ENCODE peak calls at places on chromosomes 1 and 21, in eight cellular contexts. One of them, this sample, is unnamed.

GRCh38 chr1:184152502-184152901 is 101.0 kb downstream of the TSEN15 start:
- DNase-seq in ovary: no peak
- DNase-seq in HepG2: no peak
- DNase-seq in K562: no peak
- DNase-seq in GM12878: no peak
- DNase-seq in tibial nerve: no peak
- DNase-seq in transverse colon: peak; percentile 13
- DNase-seq in suprapubic skin: no peak
- DNase-seq in this sample: peak; percentile 90

GRCh38 chr1:35269190-35269988 is 880 bp downstream of the ZMYM4 start:
- DNase-seq in GM12878: no peak
- DNase-seq in tibial nerve: no peak
- DNase-seq in ovary: no peak
- DNase-seq in transverse colon: no peak
- DNase-seq in HepG2: no peak
- DNase-seq in K562: peak; percentile 43
- DNase-seq in suprapubic skin: no peak
- DNase-seq in this sample: no peak

GRCh38 chr1:43853161-43853921 is 80.3 kb upstream of the ARTN start:
- DNase-seq in K562: peak; percentile 37
- DNase-seq in HepG2: no peak
- DNase-seq in tibial nerve: peak; percentile 24
- DNase-seq in transverse colon: peak; percentile 78
- DNase-seq in GM12878: peak; percentile 87
- DNase-seq in ovary: peak; percentile 51
- DNase-seq in suprapubic skin: no peak
- DNase-seq in this sample: no peak

GRCh38 chr1:214833357-214833756 is 230.4 kb downstream of the CENPF start:
- DNase-seq in GM12878: no peak
- DNase-seq in HepG2: peak; percentile 91
- DNase-seq in ovary: no peak
- DNase-seq in tibial nerve: no peak
- DNase-seq in K562: no peak
- DNase-seq in suprapubic skin: no peak
- DNase-seq in transverse colon: no peak
- DNase-seq in this sample: no peak

GRCh38 chr1:244854865-244855578 is 9.3 kb downstream of the HNRNPU start:
- DNase-seq in GM12878: no peak
- DNase-seq in K562: no peak
- DNase-seq in transverse colon: no peak
- DNase-seq in suprapubic skin: no peak
- DNase-seq in tibial nerve: no peak
- DNase-seq in HepG2: no peak
- DNase-seq in ovary: no peak
- DNase-seq in this sample: no peak

GRCh38 chr1:44707959-44708831 is 22.8 kb downstream of the RNU5D-1 start:
- DNase-seq in K562: peak; percentile 77
- DNase-seq in ovary: no peak
- DNase-seq in HepG2: peak; percentile 54
- DNase-seq in GM12878: no peak
- DNase-seq in tibial nerve: no peak
- DNase-seq in transverse colon: no peak
- DNase-seq in suprapubic skin: no peak
- DNase-seq in this sample: no peak

GRCh38 chr1:16922885-16923431 is 1.2 kb downstream of the CROCC start:
- DNase-seq in HepG2: no peak
- DNase-seq in K562: peak; percentile 33
- DNase-seq in ovary: peak; percentile 32
- DNase-seq in tibial nerve: no peak
- DNase-seq in transverse colon: no peak
- DNase-seq in suprapubic skin: no peak
- DNase-seq in GM12878: no peak
- DNase-seq in this sample: no peak

GRCh38 chr1:192914092-192914491 is 105.3 kb downstream of the RGS2 start:
- DNase-seq in GM12878: no peak
- DNase-seq in transverse colon: no peak
- DNase-seq in tibial nerve: no peak
- DNase-seq in HepG2: no peak
- DNase-seq in K562: no peak
- DNase-seq in ovary: no peak
- DNase-seq in suprapubic skin: no peak
- DNase-seq in this sample: no peak

GRCh38 chr1:174815036-174815435 is 184.7 kb upstream of the CACYBP start:
- DNase-seq in ovary: no peak
- DNase-seq in HepG2: peak; percentile 35
- DNase-seq in suprapubic skin: no peak
- DNase-seq in transverse colon: no peak
- DNase-seq in tibial nerve: no peak
- DNase-seq in GM12878: peak; percentile 21
- DNase-seq in K562: peak; percentile 18
- DNase-seq in this sample: no peak

GRCh38 chr1:115437146-115437639 is 99.1 kb upstream of the NGF start:
- DNase-seq in HepG2: no peak
- DNase-seq in K562: no peak
- DNase-seq in tibial nerve: no peak
- DNase-seq in ovary: no peak
- DNase-seq in suprapubic skin: no peak
- DNase-seq in transverse colon: no peak
- DNase-seq in GM12878: no peak
- DNase-seq in this sample: no peak

GRCh38 chr1:85296980-85297379 is 20.5 kb upstream of the BCL10 start:
- DNase-seq in suprapubic skin: no peak
- DNase-seq in HepG2: no peak
- DNase-seq in ovary: no peak
- DNase-seq in tibial nerve: no peak
- DNase-seq in GM12878: no peak
- DNase-seq in transverse colon: no peak
- DNase-seq in K562: no peak
- DNase-seq in this sample: no peak

GRCh38 chr21:36639769-36640168 is 59.1 kb upstream of the SIM2 start:
- DNase-seq in tibial nerve: no peak
- DNase-seq in K562: no peak
- DNase-seq in HepG2: no peak
- DNase-seq in suprapubic skin: no peak
- DNase-seq in transverse colon: no peak
- DNase-seq in ovary: no peak
- DNase-seq in GM12878: no peak
- DNase-seq in this sample: no peak

GRCh38 chr1:67618285-67619018 is 66.5 kb upstream of the GADD45A start:
- DNase-seq in tibial nerve: peak; percentile 50
- DNase-seq in transverse colon: peak; percentile 31
- DNase-seq in suprapubic skin: no peak
- DNase-seq in GM12878: no peak
- DNase-seq in K562: no peak
- DNase-seq in ovary: peak; percentile 77
- DNase-seq in HepG2: no peak
- DNase-seq in this sample: peak; percentile 92

GRCh38 chr1:25442178-25442577 is 11.5 kb downstream of the MACO1 start:
- DNase-seq in ovary: no peak
- DNase-seq in K562: no peak
- DNase-seq in suprapubic skin: no peak
- DNase-seq in transverse colon: no peak
- DNase-seq in HepG2: no peak
- DNase-seq in tibial nerve: no peak
- DNase-seq in GM12878: no peak
- DNase-seq in this sample: no peak

GRCh38 chr1:193569696-193570269 is 383.4 kb upstream of the B3GALT2 start:
- DNase-seq in suprapubic skin: no peak
- DNase-seq in HepG2: no peak
- DNase-seq in transverse colon: no peak
- DNase-seq in GM12878: no peak
- DNase-seq in tibial nerve: no peak
- DNase-seq in K562: no peak
- DNase-seq in ovary: no peak
- DNase-seq in this sample: no peak

GRCh38 chr1:230044729-230045128 is 22.3 kb upstream of the GALNT2 start:
- DNase-seq in suprapubic skin: no peak
- DNase-seq in ovary: no peak
- DNase-seq in GM12878: no peak
- DNase-seq in HepG2: no peak
- DNase-seq in transverse colon: no peak
- DNase-seq in tibial nerve: no peak
- DNase-seq in K562: no peak
- DNase-seq in this sample: peak; percentile 72

GRCh38 chr1:204703826-204704612 is 18.5 kb upstream of the LRRN2 start:
- DNase-seq in K562: no peak
- DNase-seq in suprapubic skin: peak; percentile 50
- DNase-seq in GM12878: no peak
- DNase-seq in transverse colon: peak; percentile 9
- DNase-seq in HepG2: no peak
- DNase-seq in ovary: no peak
- DNase-seq in tibial nerve: no peak
- DNase-seq in this sample: no peak

GRCh38 chr1:203271018-203271743 is 34.1 kb upstream of the BTG2 start:
- DNase-seq in GM12878: no peak
- DNase-seq in transverse colon: peak; percentile 81
- DNase-seq in tibial nerve: no peak
- DNase-seq in K562: peak; percentile 82
- DNase-seq in suprapubic skin: no peak
- DNase-seq in HepG2: no peak
- DNase-seq in ovary: no peak
- DNase-seq in this sample: peak; percentile 94

GRCh38 chr21:41328660-41329300 is 12.2 kb downstream of the FAM3B start:
- DNase-seq in transverse colon: no peak
- DNase-seq in suprapubic skin: no peak
- DNase-seq in K562: no peak
- DNase-seq in ovary: no peak
- DNase-seq in GM12878: no peak
- DNase-seq in tibial nerve: no peak
- DNase-seq in HepG2: no peak
- DNase-seq in this sample: no peak
- TF ChIP-seq EP300 in transverse colon: no peak
- TF ChIP-seq EP300 in suprapubic skin: no peak
- TF ChIP-seq EP300 in K562: no peak
- TF ChIP-seq EP300 in ovary: no peak
- TF ChIP-seq EP300 in GM12878: no peak
- TF ChIP-seq EP300 in tibial nerve: no peak
- TF ChIP-seq EP300 in HepG2: no peak
- TF ChIP-seq EP300 in this sample: no peak

DNA sequence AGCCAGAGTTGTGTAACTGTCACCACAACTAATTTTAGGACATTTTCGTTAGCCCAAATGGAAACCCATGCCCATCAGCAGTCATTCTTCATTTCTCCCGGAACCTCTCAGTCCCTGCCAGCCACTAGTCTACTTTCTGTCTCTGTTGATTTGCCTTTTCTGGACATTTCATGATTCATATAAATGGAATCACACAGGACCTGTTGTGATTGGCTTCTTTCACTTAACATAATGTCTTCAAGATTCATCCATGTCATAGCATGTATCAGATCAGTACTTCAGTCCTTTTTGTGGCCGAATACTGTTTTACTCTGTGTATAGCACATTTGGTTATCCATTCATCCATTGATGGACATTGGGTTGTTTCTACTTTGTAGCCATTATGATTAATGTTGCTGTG is 7.1 kb downstream of the SLC66A1 start:
- DNase-seq in GM12878: no peak
- DNase-seq in tibial nerve: no peak
- DNase-seq in HepG2: no peak
- DNase-seq in transverse colon: no peak
- DNase-seq in ovary: no peak
- DNase-seq in K562: no peak
- DNase-seq in suprapubic skin: no peak
- DNase-seq in this sample: no peak
- TF ChIP-seq POLR2A in GM12878: no peak
- TF ChIP-seq POLR2A in tibial nerve: no peak
- TF ChIP-seq POLR2A in HepG2: no peak
- TF ChIP-seq POLR2A in transverse colon: no peak
- TF ChIP-seq POLR2A in ovary: no peak
- TF ChIP-seq POLR2A in K562: no peak
- TF ChIP-seq POLR2A in suprapubic skin: no peak
- TF ChIP-seq POLR2A in this sample: no peak

GRCh38 chr1:160865316-160865715 is 2.6 kb upstream of the CD244 start:
- DNase-seq in HepG2: no peak
- DNase-seq in transverse colon: no peak
- DNase-seq in GM12878: no peak
- DNase-seq in K562: no peak
- DNase-seq in tibial nerve: no peak
- DNase-seq in ovary: no peak
- DNase-seq in suprapubic skin: no peak
- DNase-seq in this sample: no peak
- TF ChIP-seq EP300 in HepG2: no peak
- TF ChIP-seq EP300 in transverse colon: no peak
- TF ChIP-seq EP300 in GM12878: no peak
- TF ChIP-seq EP300 in K562: no peak
- TF ChIP-seq EP300 in tibial nerve: no peak
- TF ChIP-seq EP300 in ovary: no peak
- TF ChIP-seq EP300 in suprapubic skin: no peak
- TF ChIP-seq EP300 in this sample: no peak

GRCh38 chr1:171743014-171743870 is 1.4 kb upstream of the VAMP4 start:
- DNase-seq in tibial nerve: no peak
- DNase-seq in ovary: no peak
- DNase-seq in K562: peak; percentile 54
- DNase-seq in GM12878: no peak
- DNase-seq in suprapubic skin: no peak
- DNase-seq in transverse colon: peak; percentile 37
- DNase-seq in HepG2: no peak
- DNase-seq in this sample: no peak
- TF ChIP-seq POLR2A in tibial nerve: no peak
- TF ChIP-seq POLR2A in ovary: peak; percentile 37
- TF ChIP-seq POLR2A in K562: no peak
- TF ChIP-seq POLR2A in GM12878: no peak
- TF ChIP-seq POLR2A in suprapubic skin: no peak
- TF ChIP-seq POLR2A in transverse colon: peak; percentile 57
- TF ChIP-seq POLR2A in HepG2: no peak
- TF ChIP-seq POLR2A in this sample: no peak

GRCh38 chr1:223180803-223181321 is 37.8 kb upstream of the TLR5 start:
- DNase-seq in transverse colon: no peak
- DNase-seq in tibial nerve: no peak
- DNase-seq in suprapubic skin: no peak
- DNase-seq in K562: no peak
- DNase-seq in HepG2: no peak
- DNase-seq in GM12878: peak; percentile 12
- DNase-seq in ovary: no peak
- DNase-seq in this sample: peak; percentile 5

GRCh38 chr1:223179280-223179679 is 36.2 kb upstream of the TLR5 start:
- DNase-seq in ovary: no peak
- DNase-seq in K562: no peak
- DNase-seq in GM12878: no peak
- DNase-seq in HepG2: no peak
- DNase-seq in suprapubic skin: no peak
- DNase-seq in transverse colon: no peak
- DNase-seq in tibial nerve: no peak
- DNase-seq in this sample: no peak

GRCh38 chr1:223186800-223187199 is 43.8 kb upstream of the TLR5 start:
- DNase-seq in HepG2: no peak
- DNase-seq in K562: no peak
- DNase-seq in GM12878: no peak
- DNase-seq in transverse colon: no peak
- DNase-seq in ovary: no peak
- DNase-seq in suprapubic skin: no peak
- DNase-seq in tibial nerve: no peak
- DNase-seq in this sample: no peak

GRCh38 chr1:223188618-223189356 is 45.7 kb upstream of the TLR5 start:
- DNase-seq in tibial nerve: no peak
- DNase-seq in transverse colon: no peak
- DNase-seq in GM12878: no peak
- DNase-seq in suprapubic skin: no peak
- DNase-seq in ovary: no peak
- DNase-seq in HepG2: no peak
- DNase-seq in K562: no peak
- DNase-seq in this sample: no peak

GRCh38 chr1:223183268-223183862 is 40.3 kb upstream of the TLR5 start:
- DNase-seq in suprapubic skin: no peak
- DNase-seq in ovary: no peak
- DNase-seq in GM12878: no peak
- DNase-seq in transverse colon: no peak
- DNase-seq in tibial nerve: no peak
- DNase-seq in K562: no peak
- DNase-seq in HepG2: no peak
- DNase-seq in this sample: no peak
- TF ChIP-seq EP300 in suprapubic skin: no peak
- TF ChIP-seq EP300 in ovary: no peak
- TF ChIP-seq EP300 in GM12878: no peak
- TF ChIP-seq EP300 in transverse colon: no peak
- TF ChIP-seq EP300 in tibial nerve: no peak
- TF ChIP-seq EP300 in K562: no peak
- TF ChIP-seq EP300 in HepG2: no peak
- TF ChIP-seq EP300 in this sample: no peak